ENCODE peak calls at places on chromosomes 2 and 18, in six cellular contexts. Z, C, J, Y, R and A are unnamed samples.

GRCh38 chr18:56021136-56021813 is 433.3 kb upstream of the TCF4 start:
- DNase-seq in J (no peak), R (no peak), Z (no peak), Y (no peak), C (no peak), A (no peak)

GRCh38 chr2:61371027-61371426 is 99.9 kb downstream of the USP34 start:
- DNase-seq in J (no peak), R (no peak), C (no peak), Z (no peak), Y (no peak), A (no peak)

GRCh38 chr18:42373584-42373983 is 418.6 kb downstream of the PIK3C3 start:
- DNase-seq in J (no peak), C (no peak), R (no peak), Y (peak), Z (no peak), A (no peak)

GRCh38 chr2:169715379-169716228 is 18.0 kb upstream of the KLHL23 start:
- DNase-seq in Y (no peak), R (peak), J (peak), Z (no peak), C (no peak), A (no peak)

GRCh38 chr2:181185428-181185827 is 205.0 kb downstream of the UBE2E3 start:
- DNase-seq in Z (no peak), R (no peak), J (no peak), Y (no peak), C (no peak), A (no peak)

GRCh38 chr2:79882548-79882947 is 369.7 kb downstream of the CTNNA2 start:
- DNase-seq in Y (no peak), R (no peak), J (no peak), Z (no peak), C (no peak), A (no peak)

GRCh38 chr2:10272464-10272863 is 30.2 kb upstream of the HPCAL1 start:
- DNase-seq in Z (no peak), R (no peak), J (no peak), Y (no peak), C (no peak), A (no peak)

GRCh38 chr2:103594823-103595222 is 833.0 kb downstream of the TMEM182 start:
- DNase-seq in J (no peak), Z (no peak), C (no peak), Y (no peak), R (no peak), A (no peak)

GRCh38 chr2:9422321-9423099 is 818 bp downstream of the ITGB1BP1 start:
- DNase-seq in R (peak), Y (peak), J (peak), Z (peak), C (peak), A (peak)

GRCh38 chr2:217866457-217866856 is 136.3 kb downstream of the TNS1 start:
- DNase-seq in Z (no peak), J (no peak), R (no peak), Y (no peak), C (no peak), A (no peak)

GRCh38 chr18:35132284-35132910 is 91.2 kb downstream of the MAPRE2 start:
- DNase-seq in Y (no peak), C (no peak), J (no peak), R (no peak), Z (no peak), A (no peak)

GRCh38 chr2:11850082-11850481 is 103.7 kb downstream of the LPIN1 start:
- DNase-seq in J (no peak), Z (no peak), C (peak), Y (no peak), R (no peak), A (no peak)

GRCh38 chr2:43368483-43369385 is 142.3 kb upstream of the ZFP36L2 start:
- DNase-seq in C (no peak), R (no peak), Y (no peak), Z (no peak), J (peak), A (no peak)

GRCh38 chr2:170396799-170397459 is 219.0 kb downstream of the MYO3B start:
- DNase-seq in J (peak), R (peak), C (no peak), Y (peak), Z (no peak), A (no peak)

GRCh38 chr2:120108049-120108448 is 95.2 kb downstream of the EPB41L5 start:
- DNase-seq in C (no peak), Z (no peak), R (peak), J (peak), Y (no peak), A (no peak)

GRCh38 chr2:26033270-26033768 is 565 bp upstream of the RAB10 start:
- DNase-seq in C (peak), Z (peak), R (peak), J (peak), Y (peak), A (no peak)